ENCODE peak calls at places on chromosomes 5 and 9, in ten cellular contexts. V is heart left ventricle, Q is Peyer's patch, H is right lobe of liver, F is HCT116, O is GM12878, A is vagina, Y is ovary, S is HepG2, I is IMR-90. P is an unnamed sample.

GRCh38 chr9:125142560-125143376 is 560 bp downstream of the SCAI start:
- DNase-seq in Q (no peak), F (no peak), S (no peak), H (no peak), I (no peak), O (no peak), V (no peak), A (no peak), Y (no peak), P (peak; percentile 65)

GRCh38 chr5:5017827-5018559 is 122.1 kb upstream of the ADAMTS16 start:
- DNase-seq in I (no peak), A (no peak), F (no peak), V (no peak), O (no peak), H (no peak), Y (no peak), Q (no peak), S (no peak), P (no peak)

GRCh38 chr5:151589878-151590570 is 1.1 kb downstream of the FAT2 start:
- DNase-seq in F (no peak), A (no peak), Y (no peak), H (no peak), O (no peak), I (no peak), V (no peak), S (no peak), Q (no peak), P (no peak)

GRCh38 chr5:144335561-144335960 is 164.9 kb downstream of the KCTD16 start:
- DNase-seq in Q (no peak), O (peak; percentile 5), Y (no peak), V (no peak), S (no peak), I (no peak), F (no peak), A (no peak), H (no peak), P (no peak)

GRCh38 chr9:21974542-21975409 is 19.4 kb downstream of the CDKN2A start:
- DNase-seq in S (no peak), F (peak; percentile 29), O (no peak), V (peak; percentile 26), Y (no peak), Q (peak; percentile 62), H (peak; percentile 56), I (peak; percentile 57), A (no peak), P (no peak)

GRCh38 chr9:112489039-112489546 is 2.5 kb downstream of the KIAA1958 start:
- DNase-seq in Y (no peak), A (no peak), S (peak; percentile 46), Q (no peak), V (no peak), F (no peak), O (no peak), H (no peak), I (no peak), P (no peak)

GRCh38 chr5:1392801-1393565 is 48.1 kb upstream of the CLPTM1L start:
- DNase-seq in F (no peak), V (peak; percentile 24), I (no peak), S (no peak), Q (no peak), O (no peak), A (no peak), H (no peak), Y (no peak), P (no peak)

GRCh38 chr9:74570879-74571512 is 73.9 kb downstream of the RORB start:
- DNase-seq in A (no peak), V (no peak), O (no peak), Y (no peak), H (no peak), S (peak; percentile 15), F (peak; percentile 16), Q (no peak), I (peak; percentile 40), P (no peak)

GRCh38 chr5:518721-519120 is 5.5 kb downstream of the SLC9A3 start:
- DNase-seq in H (no peak), O (no peak), V (no peak), Y (no peak), I (no peak), F (no peak), A (no peak), Q (peak; percentile 89), S (no peak), P (no peak)

GRCh38 chr9:87662808-87663528 is 63.0 kb upstream of the CTSL start:
- DNase-seq in V (peak; percentile 73), Y (peak; percentile 81), Q (peak; percentile 87), H (peak; percentile 83), F (peak; percentile 51), I (peak; percentile 44), O (no peak), S (peak; percentile 41), A (peak; percentile 74), P (peak; percentile 79)

GRCh38 chr9:113929634-113930092 is 53.6 kb downstream of the ZNF618 start:
- DNase-seq in F (no peak), H (no peak), Y (no peak), V (no peak), Q (no peak), A (no peak), S (no peak), O (no peak), I (peak; percentile 87), P (no peak)

GRCh38 chr5:23314827-23315226 is 192.6 kb upstream of the PRDM9 start:
- DNase-seq in S (no peak), O (no peak), H (no peak), Q (no peak), I (peak; percentile 4), F (no peak), A (no peak), Y (no peak), V (no peak), P (no peak)

GRCh38 chr5:55426455-55426854 is 108.3 kb downstream of the PLPP1 start:
- DNase-seq in F (no peak), H (no peak), S (no peak), Q (no peak), Y (no peak), O (no peak), A (no peak), V (no peak), I (no peak), P (no peak)

GRCh38 chr5:42495908-42496307 is 72.7 kb downstream of the GHR start:
- DNase-seq in S (no peak), I (no peak), O (no peak), H (no peak), Y (no peak), Q (no peak), A (no peak), F (no peak), V (no peak), P (no peak)

GRCh38 chr5:133610489-133611356 is 1.6 kb downstream of the FSTL4 start:
- DNase-seq in O (no peak), H (peak; percentile 85), S (peak; percentile 23), A (no peak), F (no peak), Q (peak; percentile 67), I (no peak), Y (no peak), V (peak; percentile 75), P (no peak)
- H3K4me3 ChIP-seq in O (no peak overlapping the region), H (peak overlapping the region; percentile 27), S (no peak overlapping the region), A (peak overlapping the region; percentile 22), F (no peak overlapping the region), Q (peak overlapping the region; percentile 45), I (no peak overlapping the region), Y (no peak overlapping the region), V (peak overlapping the region; percentile 44), P (peak overlapping the region; percentile 57)

DNA sequence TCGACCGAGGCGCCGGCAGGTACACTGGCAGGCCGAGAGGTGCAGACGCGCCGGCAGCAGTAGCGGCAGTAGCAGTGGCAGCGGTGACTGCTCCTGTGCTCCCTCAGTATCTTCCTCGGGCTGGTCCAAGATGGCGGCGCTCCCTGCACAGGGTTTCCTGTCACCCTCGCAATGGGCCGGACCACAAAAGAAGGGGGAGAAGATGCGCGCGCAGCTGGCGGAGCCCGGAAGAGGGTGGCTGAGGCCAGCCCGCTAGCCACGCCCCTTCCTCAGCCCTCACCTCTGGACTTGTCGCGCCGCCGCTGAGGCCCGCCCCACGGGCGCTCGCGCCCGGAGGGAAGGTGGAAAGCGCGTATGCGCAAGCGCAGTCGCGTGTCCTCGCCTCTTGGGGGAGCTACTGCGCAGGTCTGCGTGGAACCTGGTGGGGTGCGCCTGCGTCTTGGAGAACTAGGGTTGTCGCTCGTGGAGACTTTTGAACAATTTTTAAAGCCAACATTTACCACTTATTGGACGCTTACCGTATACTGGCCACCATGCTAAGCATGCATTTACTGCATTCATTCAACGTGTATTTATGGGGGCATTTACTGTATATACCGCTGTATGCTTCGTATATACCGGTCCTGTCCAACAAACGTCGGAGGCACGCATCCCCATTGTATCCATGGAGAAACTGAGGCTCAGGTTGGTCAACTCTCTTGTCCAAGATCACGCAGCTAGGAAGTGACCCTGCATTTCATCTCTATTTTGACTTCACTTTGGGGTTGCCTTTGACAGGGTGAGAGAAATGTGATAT is at the start of gene RAB14:
- DNase-seq in S (peak; percentile 95), Q (peak; percentile 100), Y (peak; percentile 100), H (peak; percentile 100), A (peak; percentile 99), F (peak; percentile 94), O (peak; percentile 96), I (peak; percentile 97), V (peak; percentile 100), P (peak; percentile 100)
- TF ChIP-seq POLR2A in S (peak; percentile 81), Q (peak; percentile 81), Y (peak; percentile 59), H (peak; percentile 63), A (peak; percentile 68), F (peak; percentile 78), O (peak; percentile 99), I (peak; percentile 77), V (no peak), P (peak; percentile 69)

DNA sequence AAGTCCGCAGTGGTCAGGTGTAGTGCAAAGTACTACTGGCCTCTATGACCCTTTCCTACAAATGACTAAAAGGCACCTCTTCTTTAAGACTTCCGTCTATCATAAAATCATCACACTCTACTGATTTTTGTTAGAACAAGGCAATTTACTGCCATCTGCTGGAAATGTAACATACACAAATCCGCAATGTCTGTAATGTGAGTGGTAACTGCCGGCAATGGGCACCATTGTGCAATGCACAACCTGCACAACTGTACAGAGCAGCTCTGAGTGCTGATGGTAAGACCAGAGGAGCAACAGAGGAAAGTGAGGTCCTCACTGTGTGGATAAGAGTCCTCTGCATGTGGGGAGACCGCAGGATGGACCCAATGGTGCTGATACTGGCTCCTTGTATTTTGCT is 103.8 kb downstream of the ATPSCKMT start:
- DNase-seq in S (peak; percentile 20), F (peak; percentile 1), Y (no peak), H (no peak), Q (no peak), O (peak; percentile 5), A (no peak), V (no peak), I (peak; percentile 66), P (no peak)
- TF ChIP-seq CTCF in S (peak; percentile 54), F (peak; percentile 17), Y (no peak), H (peak; percentile 16), Q (no peak), O (peak; percentile 7), A (no peak), V (no peak), I (peak; percentile 55), P (no peak)

DNA sequence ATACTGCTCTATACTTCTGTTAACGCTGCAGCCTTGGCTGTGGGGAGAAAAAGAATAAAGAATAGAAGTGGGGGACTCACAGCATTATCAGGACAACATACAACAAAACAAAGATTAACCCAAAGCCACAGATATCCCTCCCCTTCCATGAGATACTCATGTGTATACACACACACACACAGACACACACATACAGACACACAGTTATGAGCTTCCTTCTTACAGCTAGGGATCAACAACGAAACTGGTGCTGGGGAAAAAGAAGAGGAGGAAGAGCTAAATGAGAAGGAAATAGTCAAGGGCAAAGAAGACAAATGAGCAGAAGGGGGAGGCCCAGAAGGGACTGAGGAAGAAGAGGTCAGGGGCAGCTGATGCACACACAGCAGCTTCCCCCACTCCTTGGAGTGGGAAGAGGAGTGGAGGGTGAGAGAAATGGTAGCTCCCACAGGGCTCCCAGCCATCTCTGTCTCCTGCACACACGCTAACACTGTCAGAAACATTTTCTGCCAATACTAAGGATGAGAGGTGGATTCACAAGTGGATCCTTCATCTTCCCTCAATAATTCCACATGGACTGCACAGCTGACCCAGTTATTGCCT is 66.2 kb downstream of the SIL1 start:
- DNase-seq in F (no peak), O (no peak), A (no peak), H (no peak), V (no peak), Q (no peak), Y (peak; percentile 52), I (peak; percentile 16), S (no peak), P (no peak)
- H3K4me3 ChIP-seq in F (no peak overlapping the region), O (no peak overlapping the region), A (no peak overlapping the region), H (no peak overlapping the region), V (peak overlapping the region; percentile 36), Q (no peak overlapping the region), Y (no peak overlapping the region), I (no peak overlapping the region), S (no peak overlapping the region), P (no peak overlapping the region)